ENCODE peak calls at places on chromosomes 1 and 21, in four cellular contexts. K is HepG2, X is H1, T is K562. A is an unnamed sample.

GRCh38 chr21:37658994-37659458 is 257.2 kb downstream of the KCNJ6 start:
- DNase-seq in K (no peak), X (no peak), T (peak), A (peak)

GRCh38 chr1:231214918-231215675 is 25.9 kb upstream of the GNPAT start:
- DNase-seq in K (no peak), X (no peak), T (no peak), A (no peak)

GRCh38 chr1:213988639-213989070 is 882 bp downstream of the PROX1 start:
- DNase-seq in K (no peak), X (no peak), T (no peak), A (no peak)

GRCh38 chr1:208206092-208206698 is 38.0 kb downstream of the PLXNA2 start:
- DNase-seq in K (no peak), X (no peak), T (no peak), A (no peak)

GRCh38 chr1:31382379-31382989 is 9.6 kb upstream of the FABP3 start:
- DNase-seq in K (no peak), X (no peak), T (no peak), A (no peak)

GRCh38 chr1:36217667-36218066 is 6.6 kb upstream of the THRAP3 start:
- DNase-seq in K (no peak), X (no peak), T (no peak), A (peak)

GRCh38 chr1:52238474-52238873 is 96.6 kb downstream of the ZFYVE9 start:
- DNase-seq in K (no peak), X (no peak), T (no peak), A (no peak)

GRCh38 chr1:36664564-36665287 is 182.0 kb upstream of the CSF3R start:
- DNase-seq in K (no peak), X (no peak), T (no peak), A (no peak)

GRCh38 chr21:42770717-42771502 is 108.4 kb downstream of the WDR4 start:
- DNase-seq in K (no peak), X (no peak), T (no peak), A (no peak)

GRCh38 chr1:45507195-45507594 is 7.1 kb downstream of the MMACHC start:
- DNase-seq in K (no peak), X (no peak), T (no peak), A (peak)

GRCh38 chr1:10753279-10753678 is 43.2 kb downstream of the CASZ1 start:
- DNase-seq in K (no peak), X (peak), T (peak), A (no peak)

GRCh38 chr21:34557261-34557660 is 45.3 kb upstream of the KCNE1 start:
- DNase-seq in K (no peak), X (no peak), T (no peak), A (no peak)

GRCh38 chr1:32094721-32095521 is 12.9 kb upstream of the KPNA6 start:
- DNase-seq in K (no peak), X (no peak), T (no peak), A (no peak)

GRCh38 chr1:243261389-243261788 is 5.5 kb downstream of the SDCCAG8 start:
- DNase-seq in K (no peak), X (no peak), T (no peak), A (no peak)

GRCh38 chr1:162475539-162476185 is 22.0 kb upstream of the UHMK1 start:
- DNase-seq in K (no peak), X (peak), T (no peak), A (no peak)

GRCh38 chr1:31095298-31095981 is 29.9 kb upstream of the PUM1 start:
- DNase-seq in K (no peak), X (no peak), T (no peak), A (no peak)

GRCh38 chr1:94949681-94950661 is 23.1 kb upstream of the CNN3 start:
- DNase-seq in K (peak), X (no peak), T (no peak), A (no peak)

GRCh38 chr1:240424740-240425464 is 187.1 kb downstream of the GREM2 start:
- DNase-seq in K (no peak), X (no peak), T (no peak), A (no peak)

GRCh38 chr1:160217466-160218165 is 12.4 kb downstream of the PEA15 start:
- DNase-seq in K (peak), X (no peak), T (no peak), A (no peak)

GRCh38 chr1:234565132-234565531 is 44.8 kb downstream of the IRF2BP2 start:
- DNase-seq in K (no peak), X (no peak), T (no peak), A (no peak)

GRCh38 chr1:31196685-31197084 is 43.0 kb downstream of the NKAIN1 start:
- DNase-seq in K (no peak), X (no peak), T (no peak), A (no peak)

GRCh38 chr1:25642710-25643109 is 26.1 kb downstream of the MAN1C1 start:
- DNase-seq in K (no peak), X (peak), T (no peak), A (no peak)

GRCh38 chr1:62384276-62385005 is 52.4 kb upstream of the USP1 start:
- DNase-seq in K (no peak), X (peak), T (no peak), A (no peak)

GRCh38 chr1:24119859-24120756 is 8.2 kb upstream of the MYOM3 start:
- DNase-seq in K (peak), X (no peak), T (no peak), A (no peak)
- TF ChIP-seq CEBPB in K (peak), X (no peak), T (no peak), A (no peak)

DNA sequence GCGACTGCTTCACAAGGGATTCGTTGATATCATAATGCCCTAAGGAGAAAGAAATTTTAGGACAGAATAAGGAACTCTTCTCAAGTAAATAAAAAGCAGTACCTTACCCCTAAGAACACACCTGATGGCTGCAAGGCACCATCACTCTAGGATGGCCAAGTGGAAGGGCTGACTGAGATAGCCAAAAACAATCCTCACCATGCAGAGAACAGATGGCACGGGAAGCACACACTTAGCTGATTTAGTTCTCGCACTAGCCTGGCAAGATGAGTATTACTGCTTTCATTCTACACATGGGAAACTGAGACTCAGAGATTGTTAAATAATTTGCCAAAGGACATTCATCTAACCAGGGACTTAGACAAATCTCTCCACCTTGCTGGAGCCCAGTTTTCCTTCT is 43.8 kb downstream of the STPG1 start:
- DNase-seq in K (no peak), X (no peak), T (no peak), A (no peak)
- TF ChIP-seq MAFK in K (no peak), X (no peak), T (no peak), A (no peak)

GRCh38 chr21:41603476-41603875 is 95.5 kb upstream of the TMPRSS2 start:
- DNase-seq in K (no peak), X (no peak), T (no peak), A (no peak)

GRCh38 chr21:41605934-41606285 is 98.0 kb upstream of the TMPRSS2 start:
- DNase-seq in K (no peak), X (no peak), T (no peak), A (no peak)

GRCh38 chr21:41604583-41605041 is 96.7 kb upstream of the TMPRSS2 start:
- DNase-seq in K (no peak), X (no peak), T (no peak), A (no peak)

GRCh38 chr21:41606706-41607105 is 98.7 kb upstream of the TMPRSS2 start:
- DNase-seq in K (no peak), X (no peak), T (no peak), A (no peak)

DNA sequence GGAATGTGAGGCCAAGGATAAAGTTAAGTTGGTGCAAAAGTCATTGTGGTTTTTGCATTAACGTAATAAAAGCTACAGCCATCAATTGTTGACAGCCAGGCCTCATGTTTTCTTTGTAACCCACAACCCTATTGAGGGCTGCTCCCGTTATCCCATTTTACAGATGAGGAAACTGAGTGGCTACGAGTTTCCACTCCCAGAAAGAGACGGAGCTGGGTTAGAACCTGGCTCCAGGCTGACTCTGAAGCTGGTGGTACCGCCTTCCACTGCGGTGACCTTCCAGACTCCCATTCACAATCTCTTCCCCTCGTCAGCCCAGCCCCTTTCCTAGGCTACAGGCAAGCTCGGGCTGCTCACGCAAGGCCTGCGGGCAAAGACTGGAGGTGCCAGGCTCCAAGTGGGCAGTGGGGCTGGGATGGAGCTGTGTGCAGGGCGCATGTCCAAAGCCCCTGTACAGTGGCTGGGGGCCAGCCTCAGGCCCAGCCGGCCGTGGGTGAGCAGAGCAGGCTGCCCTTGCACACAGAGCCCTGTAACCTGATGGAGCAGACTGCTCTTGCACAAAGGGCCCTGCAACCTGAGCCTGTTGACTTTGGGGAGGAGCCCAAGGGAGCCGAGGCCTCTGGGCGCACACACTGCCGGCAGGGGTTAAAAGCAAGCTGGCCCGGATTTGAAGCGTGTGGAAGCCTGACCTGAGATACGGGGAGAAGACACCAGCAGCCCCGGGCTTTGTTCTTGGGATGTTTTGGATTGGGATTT is 97.4 kb upstream of the TMPRSS2 start:
- DNase-seq in K (peak), X (no peak), T (no peak), A (no peak)
- TF ChIP-seq MAX in K (peak), X (no peak), T (no peak), A (no peak)

DNA sequence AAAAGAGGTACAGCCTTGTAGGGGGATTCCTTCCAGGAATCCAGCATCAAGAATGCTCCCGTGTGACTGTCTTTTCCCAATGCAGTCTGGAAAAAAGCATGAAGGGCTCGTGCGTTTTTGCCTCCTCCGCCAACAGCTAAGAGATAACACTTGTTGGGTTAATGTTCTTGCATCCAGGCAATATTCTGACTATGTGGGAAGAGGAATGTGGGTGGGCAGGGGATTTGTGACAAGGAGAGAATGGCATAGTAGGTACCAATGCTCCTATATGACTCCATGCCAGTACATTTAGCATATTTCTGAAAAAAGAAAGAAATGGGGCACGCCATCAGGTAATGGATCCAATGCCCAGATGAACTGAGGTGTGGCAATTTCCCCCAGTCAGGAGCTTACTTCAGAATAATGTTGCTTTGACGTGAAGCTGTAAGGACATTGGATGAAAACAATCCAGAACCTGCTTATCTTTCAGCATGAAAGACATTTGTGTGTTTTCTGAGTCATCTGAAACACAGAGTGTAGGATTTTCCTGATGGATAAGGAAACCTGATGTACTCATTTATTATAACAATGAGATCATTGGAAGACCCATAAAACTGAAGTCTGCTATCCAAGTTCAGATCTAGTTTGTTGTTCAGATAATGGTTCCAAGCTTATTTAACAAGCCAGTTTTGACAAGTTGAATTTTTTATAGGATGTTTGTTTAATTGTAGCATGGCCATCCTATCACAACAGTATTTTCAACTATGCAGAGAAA is 105.5 kb downstream of the LYPLAL1 start:
- DNase-seq in K (peak), X (no peak), T (no peak), A (no peak)
- TF ChIP-seq CEBPB in K (no peak), X (no peak), T (no peak), A (no peak)

DNA sequence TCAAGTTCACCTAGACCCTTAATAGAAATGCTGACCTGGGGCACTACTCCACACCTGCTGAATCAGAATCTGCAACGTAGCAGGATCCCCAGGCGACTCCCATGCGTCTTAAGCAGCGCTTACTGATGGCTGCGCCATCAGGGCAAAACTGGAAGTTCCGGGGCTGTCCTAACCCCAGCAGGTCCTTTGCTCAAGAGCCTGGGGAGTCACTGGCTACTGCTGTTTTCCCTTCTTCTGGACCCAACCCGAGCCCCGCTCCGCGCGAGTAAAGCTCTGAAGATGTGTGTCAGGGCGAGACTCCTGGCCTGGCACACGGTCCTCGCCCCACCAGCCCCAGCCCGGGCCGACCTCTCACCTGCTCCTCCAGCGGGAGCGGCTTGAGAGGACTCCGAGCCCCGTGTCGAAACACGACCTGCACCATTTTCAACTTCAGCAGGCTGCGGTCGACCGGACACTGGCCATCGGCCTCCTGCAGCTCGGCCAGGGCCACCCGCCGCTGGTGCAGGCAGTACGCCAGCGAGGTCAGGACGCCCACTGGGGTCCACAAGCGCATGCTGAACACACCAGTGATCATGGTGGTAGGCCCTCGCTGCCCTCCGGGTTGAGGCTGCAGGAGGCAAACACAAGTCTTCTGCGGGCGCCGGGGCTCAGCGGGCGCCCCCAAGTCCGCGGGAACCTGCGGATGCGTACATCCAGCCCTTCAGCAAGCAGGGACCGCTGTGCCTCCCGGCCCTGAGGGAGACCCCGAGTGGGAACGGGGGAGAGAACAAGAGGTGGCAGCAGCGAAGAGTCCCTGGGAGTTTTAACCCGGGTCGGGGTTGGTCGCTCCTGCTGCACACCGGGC is 627 bp downstream of the ACP6 start:
- DNase-seq in K (peak), X (peak), T (no peak), A (peak)
- TF ChIP-seq MAFK in K (peak), X (peak), T (no peak), A (peak)

GRCh38 chr1:230139741-230140140 is 72.7 kb downstream of the GALNT2 start:
- DNase-seq in K (no peak), X (no peak), T (no peak), A (no peak)
- TF ChIP-seq MAX in K (no peak), X (no peak), T (no peak), A (no peak)

A was measured in A549.